ENCODE peak calls at places on chromosomes 3 and 15, in four cellular contexts. Y is body of pancreas, A is heart right ventricle, D is upper lobe of right lung. B is an unnamed sample.

GRCh38 chr3:94070341-94070911 is 7.6 kb downstream of the NSUN3 start:
- ATAC-seq in Y (no peak), A (no peak), D (no peak), B (no peak)

GRCh38 chr3:77319711-77320110 is 279.8 kb downstream of the ROBO2 start:
- ATAC-seq in Y (peak; percentile 38), A (no peak), D (no peak), B (no peak)

GRCh38 chr15:67080118-67080899 is 14.9 kb downstream of the SMAD3 start:
- ATAC-seq in Y (peak; percentile 68), A (peak; percentile 73), D (peak; percentile 75), B (peak; percentile 81)

GRCh38 chr3:183073839-183074615 is 25.3 kb downstream of the MCCC1 start:
- ATAC-seq in Y (no peak), A (no peak), D (peak; percentile 54), B (peak; percentile 19)

GRCh38 chr3:52880474-52880873 is 16.9 kb downstream of the STIMATE start:
- ATAC-seq in Y (no peak), A (no peak), D (no peak), B (no peak)

GRCh38 chr3:161660706-161661105 is 164.1 kb downstream of the OTOL1 start:
- ATAC-seq in Y (no peak), A (no peak), D (no peak), B (no peak)

GRCh38 chr3:172659246-172660002 is 51.4 kb downstream of the NCEH1 start:
- ATAC-seq in Y (peak; percentile 65), A (peak; percentile 55), D (no peak), B (no peak)

GRCh38 chr3:9373443-9373842 is 10.6 kb downstream of the THUMPD3 start:
- ATAC-seq in Y (no peak), A (no peak), D (no peak), B (no peak)

GRCh38 chr3:131714585-131715220 is 211.9 kb upstream of the MRPL3 start:
- ATAC-seq in Y (no peak), A (no peak), D (no peak), B (no peak)

GRCh38 chr15:97875025-97875512 is 85.4 kb upstream of the ARRDC4 start:
- ATAC-seq in Y (no peak), A (peak; percentile 31), D (peak; percentile 67), B (no peak)

GRCh38 chr3:196868297-196868661 is 559 bp downstream of the SENP5 start:
- ATAC-seq in Y (peak; percentile 2), A (peak; percentile 32), D (peak; percentile 30), B (no peak)

GRCh38 chr3:33652736-33653135 is 65.3 kb downstream of the CLASP2 start:
- ATAC-seq in Y (no peak), A (no peak), D (no peak), B (no peak)

GRCh38 chr3:59783468-59783988 is 733.7 kb upstream of the CFAP20DC start:
- ATAC-seq in Y (no peak), A (no peak), D (no peak), B (no peak)

GRCh38 chr3:53217175-53217574 is 38.6 kb downstream of the TKT start:
- ATAC-seq in Y (no peak), A (no peak), D (no peak), B (no peak)

GRCh38 chr3:107369791-107370190 is 7.4 kb upstream of the CCDC54 start:
- ATAC-seq in Y (no peak), A (no peak), D (no peak), B (no peak)

GRCh38 chr3:107368999-107369398 is 8.2 kb upstream of the CCDC54 start:
- ATAC-seq in Y (no peak), A (no peak), D (no peak), B (no peak)

GRCh38 chr3:107367353-107367752 is 9.9 kb upstream of the CCDC54 start:
- ATAC-seq in Y (no peak), A (no peak), D (no peak), B (no peak)

GRCh38 chr3:107365051-107365450 is 12.2 kb upstream of the CCDC54 start:
- ATAC-seq in Y (no peak), A (no peak), D (no peak), B (no peak)

DNA sequence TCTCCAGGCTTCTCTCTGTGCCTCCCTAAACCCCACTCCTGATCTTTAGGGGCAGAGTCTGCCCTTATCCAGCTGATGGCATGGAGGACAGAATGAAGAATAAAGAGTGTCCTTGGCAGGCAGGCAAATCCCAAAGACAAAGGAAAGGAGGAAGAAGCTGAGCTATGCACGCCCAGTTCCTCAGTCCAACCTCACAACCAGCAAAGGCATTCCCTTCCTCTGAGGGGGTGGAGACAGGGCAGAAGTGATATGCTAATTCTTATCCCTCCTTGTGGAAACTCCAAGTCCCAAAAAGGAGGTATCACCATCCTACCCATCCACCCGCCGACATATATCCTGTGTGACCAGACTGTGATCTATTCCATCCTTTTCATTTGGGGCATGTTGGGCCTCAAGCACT is 10.5 kb upstream of the CCDC54 start:
- ATAC-seq in Y (no peak), A (no peak), D (no peak), B (no peak)
- H3K4me3 ChIP-seq in Y (no peak overlapping the region), A (no peak overlapping the region), D (no peak overlapping the region), B (no peak overlapping the region)

DNA sequence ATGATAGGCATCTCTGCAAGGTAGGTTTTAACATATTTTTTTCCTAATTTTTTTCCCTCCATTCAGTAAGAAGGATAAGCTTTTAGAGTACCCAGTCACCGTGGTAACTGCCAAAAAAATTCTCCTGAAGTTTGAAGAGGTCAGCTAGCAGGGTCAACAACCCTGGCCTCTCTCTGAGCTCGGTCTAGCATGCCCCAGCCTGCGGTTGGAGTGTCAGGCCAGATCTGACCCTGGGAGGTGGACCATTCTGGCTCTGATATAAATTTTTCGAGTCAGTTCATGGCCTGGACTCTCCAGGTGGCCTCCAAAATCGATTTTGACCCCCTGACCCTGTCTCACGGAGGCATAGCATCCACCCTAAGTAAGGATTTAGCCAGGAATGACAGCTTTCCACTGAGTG is 29.7 kb downstream of the SOX2 start:
- ATAC-seq in Y (no peak), A (no peak), D (no peak), B (no peak)
- TF ChIP-seq CTCF in Y (no peak), A (no peak), D (no peak), B (no peak)

GRCh38 chr15:85746641-85747040 is 48.1 kb downstream of the KLHL25 start:
- ATAC-seq in Y (no peak), A (no peak), D (no peak), B (no peak)
- H3K36me3 ChIP-seq in Y (peaks cover 6% of the 10 kb centered on the region), A (peaks cover 77% of the 10 kb centered on the region), D (peaks cover 76% of the 10 kb centered on the region), B (peaks cover 5% of the 10 kb centered on the region)

DNA sequence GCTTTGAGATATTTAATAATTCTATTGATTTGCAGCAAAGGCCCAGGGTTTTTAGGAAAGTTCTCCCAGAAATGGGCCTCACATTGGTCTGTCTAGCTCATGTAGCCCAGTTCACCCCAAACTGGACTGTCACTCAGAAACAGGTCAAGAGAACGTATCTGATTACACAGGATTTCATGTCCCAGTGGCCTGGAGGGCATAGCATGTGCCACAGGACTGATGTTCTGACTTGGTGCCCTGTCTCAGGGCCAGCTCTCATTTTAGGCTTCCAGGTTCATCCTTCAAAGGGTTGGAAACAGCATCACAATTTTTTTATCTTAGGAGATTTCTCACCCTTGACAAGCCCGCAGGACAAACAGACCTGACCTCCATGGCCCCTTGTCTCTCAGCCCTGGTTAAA is 398.4 kb upstream of the AZI2 start:
- ATAC-seq in Y (no peak), A (no peak), D (no peak), B (no peak)
- H3K4me3 ChIP-seq in Y (no peak overlapping the region), A (no peak overlapping the region), D (no peak overlapping the region), B (no peak overlapping the region)

DNA sequence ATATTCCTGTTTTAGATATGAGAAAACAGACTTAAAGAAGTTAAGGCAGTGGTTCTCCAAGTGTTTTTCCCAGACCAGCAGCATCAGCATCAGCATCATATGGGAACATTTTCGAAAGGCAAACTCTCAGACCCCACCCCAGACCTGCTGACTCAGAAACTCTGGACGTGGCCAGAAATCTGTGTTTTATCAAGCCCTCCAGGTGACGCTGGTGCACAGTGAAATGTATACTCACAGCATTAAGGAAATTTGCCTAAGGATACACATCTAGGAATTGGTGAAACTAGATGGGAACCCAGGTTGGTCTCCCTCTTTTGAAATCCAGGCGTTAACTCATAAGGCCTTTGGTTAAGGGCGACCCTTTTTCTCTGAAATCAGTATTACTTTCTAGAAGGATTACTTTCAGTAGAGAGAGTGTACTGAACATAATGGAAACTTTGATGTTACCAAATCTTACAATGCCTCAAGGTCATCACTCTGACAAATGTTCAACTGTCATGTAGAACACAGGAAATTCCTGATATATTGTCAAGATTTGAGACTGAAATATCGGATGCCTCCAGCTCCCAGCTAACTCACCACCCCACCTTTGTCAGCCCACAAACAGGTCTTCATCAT is 910.2 kb downstream of the ROBO1 start:
- ATAC-seq in Y (no peak), A (no peak), D (no peak), B (no peak)
- TF ChIP-seq CTCF in Y (no peak), A (no peak), D (no peak), B (no peak)

GRCh38 chr15:45669422-45669821 is 34.6 kb downstream of the SQOR start:
- ATAC-seq in Y (no peak), A (no peak), D (peak; percentile 65), B (no peak)
- H3K36me3 ChIP-seq in Y (no peaks in the 10 kb centered on the region), A (peaks cover 89% of the 10 kb centered on the region), D (peaks cover 69% of the 10 kb centered on the region), B (peaks cover 82% of the 10 kb centered on the region)

GRCh38 chr15:31457161-31457560 is 130.5 kb downstream of the KLF13 start:
- ATAC-seq in Y (no peak), A (no peak), D (no peak), B (no peak)

GRCh38 chr15:31461375-31461774 is 134.7 kb downstream of the KLF13 start:
- ATAC-seq in Y (no peak), A (peak; percentile 58), D (no peak), B (no peak)

GRCh38 chr15:31458591-31458990 is 132.0 kb downstream of the KLF13 start:
- ATAC-seq in Y (no peak), A (no peak), D (no peak), B (no peak)

GRCh38 chr15:31457631-31458526 is 131.2 kb downstream of the KLF13 start:
- ATAC-seq in Y (peak; percentile 50), A (peak; percentile 56), D (peak; percentile 47), B (no peak)

GRCh38 chr15:31459011-31459748 is 132.5 kb downstream of the KLF13 start:
- ATAC-seq in Y (no peak), A (no peak), D (no peak), B (no peak)
- H3K4me3 ChIP-seq in Y (no peak overlapping the region), A (no peak overlapping the region), D (no peak overlapping the region), B (no peak overlapping the region)

GRCh38 chr3:56801151-56801596 is 575 bp downstream of the ARHGEF3 start:
- ATAC-seq in Y (no peak), A (peak; percentile 49), D (peak; percentile 3), B (no peak)

GRCh38 chr3:56802411-56802745 is 629 bp upstream of the ARHGEF3 start:
- ATAC-seq in Y (no peak), A (no peak), D (no peak), B (no peak)

GRCh38 chr3:56799251-56799882 is 2.4 kb downstream of the ARHGEF3 start:
- ATAC-seq in Y (peak; percentile 28), A (no peak), D (no peak), B (no peak)

GRCh38 chr3:56801597-56802410 is at the start of gene ARHGEF3:
- ATAC-seq in Y (peak; percentile 91), A (peak; percentile 98), D (peak; percentile 97), B (peak; percentile 98)

GRCh38 chr3:56800373-56801150 is 1.2 kb downstream of the ARHGEF3 start:
- ATAC-seq in Y (no peak), A (peak; percentile 5), D (peak; percentile 1), B (no peak)
- TF ChIP-seq CTCF in Y (no peak), A (no peak), D (no peak), B (no peak)

B was measured in gastroesophageal sphincter.